ENCODE peak calls at places on chromosomes 3 and 15, in six cellular contexts. C is epithelial cell of esophagus, F is dorsolateral prefrontal cortex, B is AG04450, N is thoracic aorta, J is kidney. S is an unnamed sample.

GRCh38 chr15:61141497-61142125 is 87.5 kb downstream of the RORA start:
- DNase-seq in C (no peak), F (no peak), B (no peak), N (no peak), J (no peak), S (no peak)

GRCh38 chr15:55630921-55631320 is 42.8 kb upstream of the PYGO1 start:
- DNase-seq in C (no peak), F (no peak), B (no peak), N (no peak), J (no peak), S (no peak)

GRCh38 chr15:85030301-85031049 is 48.8 kb downstream of the PDE8A start:
- DNase-seq in C (peak; percentile 68), F (no peak), B (no peak), N (no peak), J (no peak), S (no peak)

GRCh38 chr3:53668872-53669271 is 174.5 kb downstream of the CACNA1D start:
- DNase-seq in C (no peak), F (no peak), B (no peak), N (no peak), J (no peak), S (no peak)

GRCh38 chr15:42650208-42651066 is 75.0 kb downstream of the STARD9 start:
- DNase-seq in C (peak; percentile 93), F (peak; percentile 63), B (peak; percentile 73), N (peak; percentile 28), J (no peak), S (peak; percentile 42)

GRCh38 chr15:100250166-100250800 is 91.5 kb downstream of the ADAMTS17 start:
- DNase-seq in C (no peak), F (peak; percentile 20), B (no peak), N (no peak), J (no peak), S (peak; percentile 45)

GRCh38 chr15:101349497-101349951 is 54.5 kb upstream of the SNRPA1 start:
- DNase-seq in C (peak; percentile 16), F (no peak), B (no peak), N (no peak), J (peak; percentile 58), S (no peak)

GRCh38 chr3:28973621-28974020 is 307.2 kb upstream of the RBMS3 start:
- DNase-seq in C (peak; percentile 37), F (no peak), B (no peak), N (no peak), J (no peak), S (no peak)

GRCh38 chr3:194573680-194574437 is 59.4 kb downstream of the TMEM44 start:
- DNase-seq in C (peak; percentile 48), F (no peak), B (no peak), N (no peak), J (peak; percentile 60), S (no peak)

GRCh38 chr3:120846073-120846472 is 61.9 kb upstream of the STXBP5L start:
- DNase-seq in C (no peak), F (no peak), B (no peak), N (no peak), J (no peak), S (no peak)

GRCh38 chr3:4001976-4002375 is 202.7 kb downstream of the LRRN1 start:
- DNase-seq in C (no peak), F (no peak), B (no peak), N (no peak), J (no peak), S (no peak)

GRCh38 chr15:101567089-101567488 is 77.6 kb upstream of the PCSK6 start:
- DNase-seq in C (no peak), F (no peak), B (no peak), N (no peak), J (no peak), S (no peak)

GRCh38 chr15:35980719-35981118 is 434.8 kb upstream of the DPH6 start:
- DNase-seq in C (peak; percentile 35), F (no peak), B (no peak), N (no peak), J (no peak), S (no peak)

GRCh38 chr3:111156506-111156905 is 84.9 kb downstream of the NECTIN3 start:
- DNase-seq in C (no peak), F (no peak), B (no peak), N (no peak), J (no peak), S (no peak)

GRCh38 chr3:171049831-171050444 is 23.4 kb upstream of the SLC2A2 start:
- DNase-seq in C (peak; percentile 53), F (peak; percentile 49), B (no peak), N (no peak), J (no peak), S (no peak)

GRCh38 chr3:49721861-49722781 is 1.6 kb downstream of the GMPPB start:
- DNase-seq in C (no peak), F (no peak), B (no peak), N (no peak), J (no peak), S (peak; percentile 11)

GRCh38 chr3:112351823-112352222 is 18.9 kb downstream of the CD200 start:
- DNase-seq in C (no peak), F (no peak), B (no peak), N (no peak), J (no peak), S (no peak)

GRCh38 chr3:101124125-101124524 is 130.9 kb upstream of the ABI3BP start:
- DNase-seq in C (no peak), F (no peak), B (no peak), N (no peak), J (no peak), S (no peak)

GRCh38 chr15:69388259-69388658 is 25.9 kb upstream of the KIF23 start:
- DNase-seq in C (peak; percentile 56), F (no peak), B (no peak), N (no peak), J (no peak), S (no peak)

GRCh38 chr15:71687902-71688508 is 122.3 kb upstream of the NR2E3 start:
- DNase-seq in C (peak; percentile 32), F (no peak), B (no peak), N (no peak), J (no peak), S (no peak)

GRCh38 chr3:8348076-8348475 is 153.5 kb upstream of the LMCD1 start:
- DNase-seq in C (no peak), F (no peak), B (no peak), N (no peak), J (no peak), S (no peak)

GRCh38 chr3:45688194-45688881 is 858 bp upstream of the SACM1L start:
- DNase-seq in C (peak; percentile 28), F (peak; percentile 59), B (no peak), N (no peak), J (no peak), S (no peak)

GRCh38 chr15:96849501-96849900 is 519.0 kb downstream of the NR2F2 start:
- DNase-seq in C (no peak), F (no peak), B (peak; percentile 11), N (no peak), J (no peak), S (no peak)

GRCh38 chr15:98123834-98124233 is 163.3 kb downstream of the ARRDC4 start:
- DNase-seq in C (peak; percentile 91), F (no peak), B (no peak), N (no peak), J (no peak), S (no peak)

GRCh38 chr3:52839892-52840545 is 5.2 kb upstream of the MUSTN1 start:
- DNase-seq in C (no peak), F (no peak), B (no peak), N (no peak), J (peak; percentile 47), S (no peak)

GRCh38 chr3:101941253-101942039 is 92.1 kb downstream of the NFKBIZ start:
- DNase-seq in C (peak; percentile 52), F (no peak), B (no peak), N (no peak), J (no peak), S (no peak)

GRCh38 chr15:82108489-82109078 is 62.8 kb upstream of the MEX3B start:
- DNase-seq in C (peak; percentile 67), F (no peak), B (no peak), N (no peak), J (no peak), S (peak; percentile 37)

GRCh38 chr15:66761723-66762595 is 59.9 kb downstream of the SMAD6 start:
- DNase-seq in C (peak; percentile 11), F (no peak), B (no peak), N (no peak), J (peak; percentile 64), S (no peak)

GRCh38 chr3:172129534-172129867 is 90.1 kb downstream of the FNDC3B start:
- DNase-seq in C (no peak), F (no peak), B (no peak), N (no peak), J (no peak), S (no peak)

DNA sequence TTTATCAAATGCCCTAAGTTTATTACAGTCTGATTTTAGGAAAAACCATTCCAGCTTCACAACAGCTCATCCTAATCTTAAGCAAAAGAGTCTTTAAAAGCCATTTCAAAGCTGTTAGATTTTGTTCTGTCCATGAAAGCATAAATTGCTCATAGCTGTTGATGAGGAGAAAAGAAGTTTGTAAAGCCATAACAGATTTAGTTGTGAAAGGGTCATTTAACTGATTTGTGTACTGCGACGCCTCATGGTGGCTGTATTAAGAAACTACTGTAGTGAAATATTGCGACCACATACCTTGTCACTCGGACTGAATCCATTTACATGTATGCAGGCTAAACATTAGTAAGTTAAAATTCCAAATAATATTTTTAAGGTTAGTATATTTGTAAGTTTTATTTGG is 20.9 kb downstream of the BBX start:
- DNase-seq in C (peak; percentile 27), F (no peak), B (no peak), N (no peak), J (no peak), S (no peak)
- TF ChIP-seq CTCF in C (peak; percentile 18), F (no peak), B (no peak), N (no peak), J (peak; percentile 22), S (no peak)

GRCh38 chr15:37103475-37104071 is 3.2 kb upstream of the MEIS2 start:
- DNase-seq in C (no peak), F (no peak), B (no peak), N (no peak), J (peak; percentile 58), S (no peak)

GRCh38 chr15:37100109-37100873 is at the start of gene MEIS2:
- DNase-seq in C (peak; percentile 88), F (peak; percentile 91), B (peak; percentile 90), N (peak; percentile 81), J (peak; percentile 97), S (peak; percentile 81)

GRCh38 chr15:37104413-37105392 is 4.4 kb upstream of the MEIS2 start:
- DNase-seq in C (no peak), F (no peak), B (no peak), N (no peak), J (peak; percentile 54), S (no peak)

GRCh38 chr15:37101634-37102314 is 1.4 kb upstream of the MEIS2 start:
- DNase-seq in C (peak; percentile 53), F (peak; percentile 80), B (no peak), N (no peak), J (peak; percentile 93), S (no peak)

GRCh38 chr15:37102315-37103021 is 2.1 kb upstream of the MEIS2 start:
- DNase-seq in C (no peak), F (no peak), B (no peak), N (no peak), J (peak; percentile 68), S (no peak)
- TF ChIP-seq CTCF in C (no peak), F (no peak), B (no peak), N (no peak), J (no peak), S (no peak)

GRCh38 chr3:138114988-138115971 is at the start of gene DZIP1L:
- DNase-seq in C (peak; percentile 31), F (peak; percentile 55), B (peak; percentile 36), N (no peak), J (peak; percentile 91), S (peak; percentile 24)
- TF ChIP-seq CTCF in C (no peak), F (no peak), B (peak; percentile 30), N (peak; percentile 57), J (peak; percentile 42), S (peak; percentile 76)

GRCh38 chr3:129023909-129024308 is 22.8 kb downstream of the EFCC1 start:
- DNase-seq in C (peak; percentile 51), F (peak; percentile 3), B (no peak), N (no peak), J (no peak), S (no peak)
- TF ChIP-seq CTCF in C (peak; percentile 57), F (no peak), B (peak; percentile 38), N (no peak), J (peak; percentile 18), S (no peak)